ENCODE peak calls at places on chromosomes 11 and 22, in eight cellular contexts. U, V, B, R, W, E, A and M are unnamed samples.

GRCh38 chr11:44658451-44658850 is 68.3 kb upstream of the TSPAN18 start:
- DNase-seq in E (no peak), W (no peak), B (peak; percentile 35), V (no peak), U (no peak), A (no peak), R (no peak), M (peak; percentile 26)

GRCh38 chr11:113160652-113161051 is 153.7 kb upstream of the TTC12 start:
- DNase-seq in U (no peak), V (no peak), B (no peak), R (no peak), W (no peak), A (no peak), E (no peak), M (no peak)

GRCh38 chr22:18110194-18110943 is at the start of gene TUBA8:
- DNase-seq in E (peak; percentile 54), R (peak; percentile 11), V (peak; percentile 13), B (peak; percentile 72), A (no peak), U (peak; percentile 18), W (no peak), M (peak; percentile 31)

GRCh38 chr11:128174465-128175101 is 412.8 kb downstream of the ETS1 start:
- DNase-seq in R (peak; percentile 40), U (no peak), W (no peak), A (peak; percentile 35), B (peak; percentile 44), V (no peak), E (no peak), M (peak; percentile 78)

GRCh38 chr11:14148653-14149273 is 186.2 kb downstream of the SPON1 start:
- DNase-seq in E (no peak), V (no peak), W (no peak), U (no peak), R (peak; percentile 37), A (peak; percentile 9), B (peak; percentile 30), M (peak; percentile 41)

GRCh38 chr11:100691886-100692285 is 4.8 kb downstream of the ARHGAP42 start:
- DNase-seq in U (no peak), E (no peak), B (no peak), V (no peak), R (no peak), W (no peak), A (no peak), M (no peak)

GRCh38 chr11:5192738-5193137 is 7.7 kb downstream of the OR51V1 start:
- DNase-seq in A (no peak), W (no peak), V (no peak), E (no peak), R (no peak), B (no peak), U (no peak), M (no peak)

GRCh38 chr11:134498326-134499139 is 86.5 kb upstream of the B3GAT1 start:
- DNase-seq in R (no peak), E (no peak), B (no peak), W (peak; percentile 42), A (no peak), V (no peak), U (peak; percentile 18), M (no peak)

GRCh38 chr11:111454561-111455192 is 57.5 kb downstream of the BTG4 start:
- DNase-seq in E (peak; percentile 61), A (peak; percentile 88), B (peak; percentile 81), U (peak; percentile 47), V (peak; percentile 27), W (peak; percentile 65), R (peak; percentile 72), M (peak; percentile 64)

GRCh38 chr11:113189909-113190667 is 124.3 kb upstream of the TTC12 start:
- DNase-seq in V (no peak), W (no peak), U (no peak), A (peak; percentile 3), E (no peak), B (no peak), R (peak; percentile 95), M (peak; percentile 88)

GRCh38 chr22:38569972-38570840 is at the start of gene DMC1:
- DNase-seq in W (peak; percentile 68), E (peak; percentile 97), V (peak; percentile 93), A (peak; percentile 85), R (peak; percentile 81), U (peak; percentile 29), B (peak; percentile 99), M (peak; percentile 90)

GRCh38 chr11:86625981-86626380 is 46.4 kb downstream of the ME3 start:
- DNase-seq in W (no peak), V (no peak), R (no peak), A (no peak), U (no peak), B (no peak), E (no peak), M (peak; percentile 67)

GRCh38 chr11:113553235-113553634 is 78.0 kb upstream of the DRD2 start:
- DNase-seq in W (no peak), E (no peak), V (no peak), B (peak; percentile 59), R (peak; percentile 85), A (peak; percentile 80), U (no peak), M (peak; percentile 92)

GRCh38 chr11:75577198-75577597 is 15.1 kb downstream of the SERPINH1 start:
- DNase-seq in R (no peak), V (no peak), U (no peak), A (peak; percentile 62), E (peak; percentile 66), W (peak; percentile 36), B (peak; percentile 59), M (peak; percentile 41)

GRCh38 chr11:64875369-64876225 is 2.8 kb downstream of the EHD1 start:
- DNase-seq in A (no peak), E (no peak), W (no peak), V (no peak), B (no peak), U (no peak), R (no peak), M (no peak)

GRCh38 chr11:29255401-29255800 is 761.4 kb downstream of the KCNA4 start:
- DNase-seq in A (no peak), W (no peak), V (no peak), U (no peak), R (no peak), B (no peak), E (no peak), M (no peak)

GRCh38 chr11:16114451-16114850 is 241.9 kb downstream of the SOX6 start:
- DNase-seq in U (no peak), W (no peak), V (no peak), R (no peak), E (no peak), A (no peak), B (no peak), M (no peak)

GRCh38 chr11:9384535-9385287 is at the start of gene IPO7:
- DNase-seq in W (peak; percentile 85), V (peak; percentile 83), B (peak; percentile 95), A (peak; percentile 92), U (peak; percentile 76), E (peak; percentile 88), R (peak; percentile 93), M (peak; percentile 93)